ENCODE peak calls at places on chromosomes 6 and 20, in four cellular contexts. T is cardiac muscle cell, C is SK-N-SH, K is astrocyte of the spinal cord. V is an unnamed sample.
A peak's percentile ranks its signal among the peaks of the same experiment; 100 is the strongest.

GRCh38 chr6:43171284-43172126 is 436 bp downstream of the SRF start:
- DNase-seq in T (no peak), C (peak; percentile 93), K (no peak), V (no peak)

GRCh38 chr20:53839423-53840176 is 230.8 kb downstream of the BCAS1 start:
- DNase-seq in T (no peak), C (no peak), K (no peak), V (no peak)

GRCh38 chr6:85691478-85691877 is 48.8 kb upstream of the SYNCRIP start:
- DNase-seq in T (no peak), C (no peak), K (no peak), V (no peak)

GRCh38 chr20:38789503-38790209 is 15.8 kb upstream of the PPP1R16B start:
- DNase-seq in T (no peak), C (no peak), K (peak; percentile 13), V (no peak)

GRCh38 chr20:35902545-35902941 is 51.8 kb downstream of the SCAND1 start:
- DNase-seq in T (peak; percentile 15), C (no peak), K (no peak), V (no peak)

GRCh38 chr20:53891306-53891894 is 179.0 kb downstream of the BCAS1 start:
- DNase-seq in T (no peak), C (no peak), K (no peak), V (peak; percentile 11)

GRCh38 chr20:46580613-46581012 is 30.2 kb upstream of the OCSTAMP start:
- DNase-seq in T (no peak), C (no peak), K (no peak), V (no peak)

GRCh38 chr20:32984631-32985354 is 19.4 kb downstream of the SUN5 start:
- DNase-seq in T (no peak), C (no peak), K (no peak), V (no peak)

GRCh38 chr6:150076196-150076893 is 7.4 kb upstream of the ULBP3 start:
- DNase-seq in T (no peak), C (no peak), K (peak; percentile 30), V (no peak)

GRCh38 chr20:33773412-33774089 is 37.6 kb upstream of the CHMP4B start:
- DNase-seq in T (no peak), C (no peak), K (no peak), V (no peak)

GRCh38 chr20:53291548-53291947 is 302.1 kb downstream of the ZNF217 start:
- DNase-seq in T (no peak), C (no peak), K (no peak), V (peak; percentile 25)

GRCh38 chr6:169173532-169174268 is 79.9 kb downstream of the THBS2 start:
- DNase-seq in T (no peak), C (no peak), K (no peak), V (no peak)

GRCh38 chr20:37378785-37379598 is 33.1 kb downstream of the SRC start:
- DNase-seq in T (peak; percentile 51), C (no peak), K (peak; percentile 38), V (no peak)

GRCh38 chr6:128731249-128732165 is 151.4 kb upstream of the LAMA2 start:
- DNase-seq in T (peak; percentile 68), C (peak; percentile 7), K (peak; percentile 71), V (peak; percentile 11)

GRCh38 chr6:148273962-148274752 is 68.5 kb upstream of the SASH1 start:
- DNase-seq in T (no peak), C (no peak), K (no peak), V (no peak)
- H3K4me3 ChIP-seq in T (no peak overlapping the region), C (peak overlapping the region; percentile 85), K (no peak overlapping the region), V (no peak overlapping the region)

DNA sequence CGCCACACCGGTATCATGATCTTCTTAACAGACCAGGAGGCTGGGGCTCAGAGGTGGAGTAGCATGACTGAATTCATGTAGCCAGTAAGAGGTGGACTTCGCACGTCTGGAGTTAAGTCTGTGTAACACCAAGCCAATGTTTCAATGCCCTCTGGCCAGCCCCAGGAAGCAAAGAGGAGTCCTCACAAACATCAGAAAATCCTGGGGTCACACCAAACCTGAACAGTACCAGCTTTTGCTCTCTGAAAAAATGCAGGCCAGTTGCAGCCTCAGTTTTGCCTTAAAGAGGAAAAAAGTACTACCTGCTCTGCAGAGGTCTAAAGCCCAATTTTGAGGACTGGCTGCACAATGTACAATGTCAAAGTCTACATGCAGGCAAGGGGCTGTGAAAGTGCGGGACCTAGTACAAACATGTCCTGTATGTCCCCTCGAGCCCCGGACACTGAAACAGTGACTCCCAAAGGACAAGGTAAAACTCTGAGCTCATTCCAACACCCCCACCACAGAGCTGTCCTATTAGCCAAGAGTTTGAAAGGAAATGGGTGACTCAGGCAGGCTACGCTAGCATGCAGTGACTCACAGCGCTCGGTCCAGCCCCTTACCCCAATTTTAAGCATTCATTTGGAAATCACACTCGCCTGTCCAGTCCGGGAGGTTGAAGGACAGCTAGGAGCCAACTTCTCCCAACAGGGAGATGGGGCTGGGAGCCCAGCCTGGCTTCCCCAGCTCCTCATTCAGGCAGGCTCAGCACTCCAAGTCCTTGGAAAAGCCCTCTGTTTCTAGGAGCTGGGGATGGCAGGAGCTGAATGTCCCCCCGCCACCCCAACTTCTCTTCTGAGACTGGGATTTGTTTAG is 4.1 kb downstream of the SDC4 start:
- DNase-seq in T (peak; percentile 91), C (no peak), K (peak; percentile 87), V (peak; percentile 73)
- H3K4me3 ChIP-seq in T (no peak overlapping the region), C (peak overlapping the region; percentile 87), K (peak overlapping the region; percentile 12), V (no peak overlapping the region)

DNA sequence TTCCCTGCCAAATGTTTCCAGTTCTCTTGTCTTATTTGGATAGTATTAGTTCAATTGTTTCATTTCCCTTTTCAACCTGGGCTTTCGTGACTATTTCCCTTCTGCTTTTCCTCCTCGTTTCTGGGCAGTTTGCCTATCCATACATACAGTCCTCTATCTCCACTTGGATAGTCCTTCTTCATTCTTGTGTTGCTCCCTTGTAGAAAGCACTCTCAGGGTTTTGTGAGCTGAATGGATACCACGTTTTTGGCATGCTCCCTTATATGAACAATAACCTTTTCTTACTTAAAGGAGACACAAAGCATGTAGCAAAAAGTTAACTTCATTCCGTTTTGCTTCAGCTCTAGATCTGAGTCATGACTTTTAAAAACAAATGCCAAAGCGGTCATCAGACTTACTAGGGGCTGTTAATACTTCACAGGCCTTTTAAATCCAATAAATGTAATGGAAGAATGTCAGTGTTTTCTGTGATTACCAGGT is 16.6 kb downstream of the CRYBG1 start:
- DNase-seq in T (no peak), C (no peak), K (peak; percentile 53), V (no peak)
- H3K4me3 ChIP-seq in T (no peak overlapping the region), C (peak overlapping the region; percentile 24), K (no peak overlapping the region), V (no peak overlapping the region)

GRCh38 chr6:6542357-6542756 is 46.2 kb upstream of the LY86 start:
- DNase-seq in T (no peak), C (no peak), K (no peak), V (no peak)

GRCh38 chr6:6546318-6547110 is 42.0 kb upstream of the LY86 start:
- DNase-seq in T (peak; percentile 41), C (peak; percentile 52), K (peak; percentile 13), V (peak; percentile 76)

GRCh38 chr6:6543181-6543879 is 45.2 kb upstream of the LY86 start:
- DNase-seq in T (no peak), C (no peak), K (no peak), V (no peak)

GRCh38 chr6:6547111-6547879 is 41.2 kb upstream of the LY86 start:
- DNase-seq in T (peak; percentile 90), C (peak; percentile 83), K (peak; percentile 82), V (peak; percentile 91)

GRCh38 chr6:6545616-6546317 is 42.8 kb upstream of the LY86 start:
- DNase-seq in T (no peak), C (peak; percentile 18), K (no peak), V (no peak)
- H3K4me3 ChIP-seq in T (peak overlapping the region; percentile 22), C (no peak overlapping the region), K (no peak overlapping the region), V (peak overlapping the region; percentile 66)

DNA sequence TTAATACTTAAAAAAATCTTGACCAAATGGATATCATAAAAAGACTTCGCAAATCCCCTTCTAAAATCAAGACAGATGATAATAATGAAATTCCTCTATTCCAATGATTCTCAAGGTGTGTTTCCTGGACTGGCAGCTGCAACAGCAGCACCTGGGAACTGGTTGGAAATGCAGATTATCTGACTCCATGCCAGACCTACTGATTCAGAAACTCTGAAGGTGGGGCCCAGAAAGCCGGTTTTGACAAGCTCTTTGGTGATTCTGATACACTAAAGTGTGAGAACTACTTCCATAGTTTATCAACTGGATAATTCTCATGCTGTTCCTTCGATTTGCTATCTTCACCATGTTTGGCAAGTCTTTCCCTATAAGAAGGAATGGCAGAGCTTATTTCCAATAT is 252.1 kb downstream of the COL12A1 start:
- DNase-seq in T (no peak), C (no peak), K (no peak), V (no peak)
- H3K4me3 ChIP-seq in T (no peak overlapping the region), C (no peak overlapping the region), K (no peak overlapping the region), V (no peak overlapping the region)

GRCh38 chr6:17700421-17701416 is 6.0 kb downstream of the NUP153 start:
- DNase-seq in T (no peak), C (no peak), K (no peak), V (no peak)
- H3K4me3 ChIP-seq in T (no peak overlapping the region), C (no peak overlapping the region), K (no peak overlapping the region), V (no peak overlapping the region)